ENCODE peak calls at places on chromosomes 3 and 15, in six cellular contexts. One of them, this sample, is unnamed.
A peak's percentile ranks its signal among the peaks of the same experiment; 100 is the strongest.

GRCh38 chr15:98292442-98293240 is 332.1 kb downstream of the ARRDC4 start:
- DNase-seq in PC-3: peak; percentile 38
- DNase-seq in MM.1S: peak; percentile 64
- DNase-seq in SK-N-SH: peak; percentile 77
- DNase-seq in Karpas-422: peak; percentile 76
- DNase-seq in HCT116: peak; percentile 21
- DNase-seq in this sample: peak; percentile 36

GRCh38 chr3:99633887-99634558 is 4.4 kb upstream of the COL8A1 start:
- DNase-seq in SK-N-SH: no peak
- DNase-seq in PC-3: peak; percentile 75
- DNase-seq in HCT116: no peak
- DNase-seq in Karpas-422: no peak
- DNase-seq in MM.1S: no peak
- DNase-seq in this sample: no peak

GRCh38 chr15:32029409-32029861 is 880 bp upstream of the CHRNA7 start:
- DNase-seq in HCT116: no peak
- DNase-seq in PC-3: no peak
- DNase-seq in Karpas-422: no peak
- DNase-seq in SK-N-SH: peak; percentile 80
- DNase-seq in MM.1S: peak; percentile 18
- DNase-seq in this sample: peak; percentile 4

GRCh38 chr3:4979401-4980228 is at the start of gene BHLHE40:
- DNase-seq in MM.1S: no peak
- DNase-seq in SK-N-SH: peak; percentile 70
- DNase-seq in PC-3: no peak
- DNase-seq in Karpas-422: no peak
- DNase-seq in HCT116: no peak
- DNase-seq in this sample: no peak

GRCh38 chr3:109191431-109191830 is 54.9 kb downstream of the C3orf85 start:
- DNase-seq in HCT116: no peak
- DNase-seq in PC-3: no peak
- DNase-seq in MM.1S: no peak
- DNase-seq in Karpas-422: no peak
- DNase-seq in SK-N-SH: no peak
- DNase-seq in this sample: no peak

GRCh38 chr3:156142649-156143048 is 22.3 kb downstream of the KCNAB1 start:
- DNase-seq in SK-N-SH: no peak
- DNase-seq in Karpas-422: no peak
- DNase-seq in PC-3: peak; percentile 65
- DNase-seq in HCT116: no peak
- DNase-seq in MM.1S: no peak
- DNase-seq in this sample: no peak

GRCh38 chr15:45276851-45277250 is 24.8 kb downstream of the SLC28A2 start:
- DNase-seq in MM.1S: peak; percentile 19
- DNase-seq in HCT116: no peak
- DNase-seq in SK-N-SH: peak; percentile 55
- DNase-seq in PC-3: peak; percentile 74
- DNase-seq in Karpas-422: peak; percentile 63
- DNase-seq in this sample: peak; percentile 58

GRCh38 chr3:94772402-94772801 is 709.5 kb downstream of the NSUN3 start:
- DNase-seq in HCT116: no peak
- DNase-seq in SK-N-SH: no peak
- DNase-seq in MM.1S: no peak
- DNase-seq in PC-3: peak; percentile 84
- DNase-seq in Karpas-422: no peak
- DNase-seq in this sample: no peak

GRCh38 chr3:16468114-16469098 is 45.1 kb downstream of the RFTN1 start:
- DNase-seq in PC-3: no peak
- DNase-seq in HCT116: no peak
- DNase-seq in MM.1S: no peak
- DNase-seq in Karpas-422: peak; percentile 69
- DNase-seq in SK-N-SH: peak; percentile 61
- DNase-seq in this sample: no peak

GRCh38 chr3:119643528-119643927 is 16.9 kb downstream of the POPDC2 start:
- DNase-seq in SK-N-SH: no peak
- DNase-seq in HCT116: peak; percentile 41
- DNase-seq in Karpas-422: no peak
- DNase-seq in PC-3: peak; percentile 95
- DNase-seq in MM.1S: no peak
- DNase-seq in this sample: peak; percentile 90

GRCh38 chr15:34366271-34367043 is 539 bp downstream of the LPCAT4 start:
- DNase-seq in HCT116: no peak
- DNase-seq in PC-3: peak; percentile 84
- DNase-seq in MM.1S: peak; percentile 63
- DNase-seq in SK-N-SH: peak; percentile 80
- DNase-seq in Karpas-422: peak; percentile 83
- DNase-seq in this sample: peak; percentile 63

GRCh38 chr15:66369773-66370651 is 13.5 kb upstream of the TIPIN start:
- DNase-seq in HCT116: no peak
- DNase-seq in MM.1S: peak; percentile 31
- DNase-seq in Karpas-422: no peak
- DNase-seq in SK-N-SH: no peak
- DNase-seq in PC-3: peak; percentile 28
- DNase-seq in this sample: peak; percentile 2

GRCh38 chr15:31398677-31399260 is 72.1 kb downstream of the KLF13 start:
- DNase-seq in HCT116: no peak
- DNase-seq in MM.1S: no peak
- DNase-seq in Karpas-422: no peak
- DNase-seq in PC-3: peak; percentile 28
- DNase-seq in SK-N-SH: no peak
- DNase-seq in this sample: peak; percentile 54

DNA sequence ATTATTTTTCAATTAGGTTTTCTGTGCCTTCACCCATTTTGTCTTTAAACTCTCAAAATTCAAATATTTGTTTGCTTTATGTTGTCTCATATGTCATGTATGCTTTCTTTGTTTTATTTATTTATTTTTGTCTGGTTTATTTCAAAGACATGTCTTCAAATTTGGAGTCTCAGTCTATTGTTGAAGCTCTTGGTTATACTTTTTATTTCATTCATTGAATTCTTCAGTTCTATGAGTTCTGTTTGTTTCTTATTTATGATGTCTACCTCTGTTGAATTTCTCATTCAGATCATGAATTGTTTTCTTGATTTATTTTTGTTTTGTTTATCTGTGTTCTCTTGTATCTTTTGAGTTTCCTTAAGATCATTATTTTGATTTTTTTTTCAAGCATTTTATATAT is 55.6 kb downstream of the AP4E1 start:
- DNase-seq in MM.1S: no peak
- DNase-seq in PC-3: no peak
- DNase-seq in SK-N-SH: no peak
- DNase-seq in Karpas-422: peak; percentile 51
- DNase-seq in HCT116: no peak
- DNase-seq in this sample: no peak
- H3K9me2 ChIP-seq in MM.1S: no peaks in the 10 kb centered on the region
- H3K9me2 ChIP-seq in PC-3: no peaks in the 10 kb centered on the region
- H3K9me2 ChIP-seq in SK-N-SH: no peaks in the 10 kb centered on the region
- H3K9me2 ChIP-seq in Karpas-422: no peaks in the 10 kb centered on the region
- H3K9me2 ChIP-seq in HCT116: no peaks in the 10 kb centered on the region
- H3K9me2 ChIP-seq in this sample: no peaks in the 10 kb centered on the region

GRCh38 chr15:26781816-26782215 is 8.9 kb upstream of the GABRB3 start:
- DNase-seq in PC-3: no peak
- DNase-seq in SK-N-SH: no peak
- DNase-seq in MM.1S: no peak
- DNase-seq in HCT116: no peak
- DNase-seq in Karpas-422: no peak
- DNase-seq in this sample: no peak
- H3K9ac ChIP-seq in PC-3: no peak overlapping the region
- H3K9ac ChIP-seq in SK-N-SH: no peak overlapping the region
- H3K9ac ChIP-seq in MM.1S: no peak overlapping the region
- H3K9ac ChIP-seq in HCT116: no peak overlapping the region
- H3K9ac ChIP-seq in Karpas-422: no peak overlapping the region
- H3K9ac ChIP-seq in this sample: no peak overlapping the region

GRCh38 chr3:41162981-41163380 is 36.3 kb upstream of the CTNNB1 start:
- DNase-seq in SK-N-SH: no peak
- DNase-seq in Karpas-422: no peak
- DNase-seq in MM.1S: no peak
- DNase-seq in HCT116: no peak
- DNase-seq in PC-3: no peak
- DNase-seq in this sample: no peak

GRCh38 chr3:41162541-41162940 is 36.8 kb upstream of the CTNNB1 start:
- DNase-seq in MM.1S: no peak
- DNase-seq in SK-N-SH: no peak
- DNase-seq in HCT116: no peak
- DNase-seq in Karpas-422: no peak
- DNase-seq in PC-3: no peak
- DNase-seq in this sample: no peak

GRCh38 chr3:41163399-41163798 is 35.9 kb upstream of the CTNNB1 start:
- DNase-seq in HCT116: no peak
- DNase-seq in Karpas-422: no peak
- DNase-seq in MM.1S: no peak
- DNase-seq in PC-3: no peak
- DNase-seq in SK-N-SH: no peak
- DNase-seq in this sample: no peak

GRCh38 chr3:41167722-41168497 is 31.4 kb upstream of the CTNNB1 start:
- DNase-seq in SK-N-SH: no peak
- DNase-seq in HCT116: no peak
- DNase-seq in MM.1S: no peak
- DNase-seq in PC-3: no peak
- DNase-seq in Karpas-422: no peak
- DNase-seq in this sample: no peak

GRCh38 chr3:41164776-41165175 is 34.5 kb upstream of the CTNNB1 start:
- DNase-seq in HCT116: no peak
- DNase-seq in Karpas-422: no peak
- DNase-seq in PC-3: no peak
- DNase-seq in SK-N-SH: no peak
- DNase-seq in MM.1S: no peak
- DNase-seq in this sample: no peak
- H3K9me2 ChIP-seq in HCT116: no peaks in the 10 kb centered on the region
- H3K9me2 ChIP-seq in Karpas-422: no peaks in the 10 kb centered on the region
- H3K9me2 ChIP-seq in PC-3: no peaks in the 10 kb centered on the region
- H3K9me2 ChIP-seq in SK-N-SH: no peaks in the 10 kb centered on the region
- H3K9me2 ChIP-seq in MM.1S: no peaks in the 10 kb centered on the region
- H3K9me2 ChIP-seq in this sample: peaks cover 3% of the 10 kb centered on the region

DNA sequence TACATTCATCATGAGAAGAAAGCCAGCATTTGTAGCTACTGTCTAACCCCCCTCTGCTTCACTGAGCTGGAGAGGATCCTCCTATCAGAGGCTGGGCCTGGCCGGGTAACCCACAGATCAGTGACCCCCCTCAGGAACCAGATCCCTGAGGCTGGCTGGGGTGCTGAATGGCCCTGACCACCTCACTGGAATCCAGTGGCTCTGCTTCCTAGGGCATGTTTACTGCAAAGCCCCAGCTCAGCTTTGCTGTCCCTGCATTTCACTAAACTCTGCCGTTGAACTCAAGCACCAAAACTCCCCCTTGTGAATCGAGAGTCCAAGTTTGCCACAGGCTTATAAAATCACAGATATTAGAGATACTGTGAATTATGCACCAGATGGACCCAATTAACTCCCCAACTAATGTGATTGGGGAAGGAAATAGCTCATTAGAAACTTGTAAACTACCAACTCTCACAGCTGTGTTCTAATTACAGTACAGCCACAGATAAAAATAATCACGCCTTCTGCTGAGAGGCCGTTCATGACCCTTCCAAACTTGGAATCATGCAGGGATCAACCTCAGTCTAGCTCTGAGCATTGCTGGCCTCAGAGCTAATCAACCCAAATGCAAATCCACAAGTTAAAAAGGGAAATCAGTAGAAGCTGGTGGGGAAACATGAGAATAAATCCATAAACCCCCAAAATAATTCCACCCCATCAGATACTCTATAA is 47.0 kb downstream of the OCA2 start:
- DNase-seq in HCT116: no peak
- DNase-seq in MM.1S: no peak
- DNase-seq in SK-N-SH: peak; percentile 54
- DNase-seq in PC-3: no peak
- DNase-seq in Karpas-422: no peak
- DNase-seq in this sample: no peak
- H3K9ac ChIP-seq in HCT116: no peak overlapping the region
- H3K9ac ChIP-seq in MM.1S: no peak overlapping the region
- H3K9ac ChIP-seq in SK-N-SH: no peak overlapping the region
- H3K9ac ChIP-seq in PC-3: no peak overlapping the region
- H3K9ac ChIP-seq in Karpas-422: no peak overlapping the region
- H3K9ac ChIP-seq in this sample: no peak overlapping the region

GRCh38 chr3:78360849-78361248 is 1321.0 kb downstream of the ROBO2 start:
- DNase-seq in PC-3: no peak
- DNase-seq in SK-N-SH: no peak
- DNase-seq in Karpas-422: no peak
- DNase-seq in HCT116: no peak
- DNase-seq in MM.1S: no peak
- DNase-seq in this sample: no peak
- H3K9me2 ChIP-seq in PC-3: no peaks in the 10 kb centered on the region
- H3K9me2 ChIP-seq in SK-N-SH: no peaks in the 10 kb centered on the region
- H3K9me2 ChIP-seq in Karpas-422: no peaks in the 10 kb centered on the region
- H3K9me2 ChIP-seq in HCT116: no peaks in the 10 kb centered on the region
- H3K9me2 ChIP-seq in MM.1S: no peaks in the 10 kb centered on the region
- H3K9me2 ChIP-seq in this sample: no peaks in the 10 kb centered on the region

GRCh38 chr3:184648726-184649125 is 63.1 kb downstream of the MAGEF1 start:
- DNase-seq in SK-N-SH: no peak
- DNase-seq in PC-3: no peak
- DNase-seq in Karpas-422: no peak
- DNase-seq in MM.1S: no peak
- DNase-seq in HCT116: no peak
- DNase-seq in this sample: no peak
- H3K9ac ChIP-seq in SK-N-SH: no peak overlapping the region
- H3K9ac ChIP-seq in PC-3: no peak overlapping the region
- H3K9ac ChIP-seq in Karpas-422: no peak overlapping the region
- H3K9ac ChIP-seq in MM.1S: no peak overlapping the region
- H3K9ac ChIP-seq in HCT116: no peak overlapping the region
- H3K9ac ChIP-seq in this sample: no peak overlapping the region

DNA sequence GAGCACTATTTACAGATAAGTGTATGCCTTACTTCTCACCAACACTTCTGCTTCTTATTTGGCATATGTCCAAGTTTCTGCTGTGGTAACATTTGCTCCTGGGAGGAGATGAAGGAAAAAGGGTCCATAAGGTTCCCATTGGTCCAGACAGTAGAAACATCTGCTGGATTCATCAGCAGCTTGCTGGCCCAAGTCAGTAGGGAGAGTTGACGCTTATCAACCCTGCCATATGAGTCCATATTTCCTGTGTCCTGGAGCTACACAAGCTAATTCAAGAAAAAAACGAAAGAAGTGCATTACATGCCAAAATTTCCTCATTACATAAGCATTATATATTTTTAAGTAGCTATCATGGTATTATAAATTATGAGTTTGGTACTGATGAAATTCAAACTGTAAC is 824.5 kb downstream of the CADM2 start:
- DNase-seq in SK-N-SH: no peak
- DNase-seq in MM.1S: no peak
- DNase-seq in PC-3: no peak
- DNase-seq in Karpas-422: no peak
- DNase-seq in HCT116: no peak
- DNase-seq in this sample: no peak
- H3K9me2 ChIP-seq in SK-N-SH: no peaks in the 10 kb centered on the region
- H3K9me2 ChIP-seq in MM.1S: no peaks in the 10 kb centered on the region
- H3K9me2 ChIP-seq in PC-3: no peaks in the 10 kb centered on the region
- H3K9me2 ChIP-seq in Karpas-422: no peaks in the 10 kb centered on the region
- H3K9me2 ChIP-seq in HCT116: no peaks in the 10 kb centered on the region
- H3K9me2 ChIP-seq in this sample: no peaks in the 10 kb centered on the region

GRCh38 chr3:131299836-131300235 is 81.7 kb upstream of the NUDT16 start:
- DNase-seq in PC-3: no peak
- DNase-seq in Karpas-422: no peak
- DNase-seq in SK-N-SH: no peak
- DNase-seq in HCT116: no peak
- DNase-seq in MM.1S: no peak
- DNase-seq in this sample: no peak

GRCh38 chr3:131306242-131306641 is 75.3 kb upstream of the NUDT16 start:
- DNase-seq in Karpas-422: no peak
- DNase-seq in HCT116: no peak
- DNase-seq in SK-N-SH: no peak
- DNase-seq in MM.1S: no peak
- DNase-seq in PC-3: no peak
- DNase-seq in this sample: no peak

GRCh38 chr3:131304890-131305289 is 76.7 kb upstream of the NUDT16 start:
- DNase-seq in SK-N-SH: no peak
- DNase-seq in MM.1S: no peak
- DNase-seq in PC-3: no peak
- DNase-seq in Karpas-422: no peak
- DNase-seq in HCT116: no peak
- DNase-seq in this sample: no peak

GRCh38 chr3:131303848-131304247 is 77.7 kb upstream of the NUDT16 start:
- DNase-seq in PC-3: peak; percentile 38
- DNase-seq in HCT116: no peak
- DNase-seq in Karpas-422: no peak
- DNase-seq in MM.1S: no peak
- DNase-seq in SK-N-SH: no peak
- DNase-seq in this sample: peak; percentile 54
- H3K9ac ChIP-seq in PC-3: no peak overlapping the region
- H3K9ac ChIP-seq in HCT116: no peak overlapping the region
- H3K9ac ChIP-seq in Karpas-422: no peak overlapping the region
- H3K9ac ChIP-seq in MM.1S: no peak overlapping the region
- H3K9ac ChIP-seq in SK-N-SH: no peak overlapping the region
- H3K9ac ChIP-seq in this sample: no peak overlapping the region